ENCODE peak calls at places on chromosomes 12 and 14, in seven cellular contexts. Y, E, C, F, X, W and R are unnamed samples.

GRCh38 chr12:7096006-7096903 is 4.0 kb upstream of the C1R start:
- DNase-seq in Y (no peak), E (no peak), C (no peak), F (peak; percentile 52), X (no peak), W (no peak), R (no peak)

GRCh38 chr14:100855256-100855930 is 29.5 kb downstream of the MEG3 start:
- DNase-seq in Y (no peak), E (no peak), C (no peak), F (no peak), X (no peak), W (no peak), R (peak; percentile 43)

GRCh38 chr12:88856201-88856600 is 275.9 kb upstream of the KITLG start:
- DNase-seq in Y (no peak), E (no peak), C (no peak), F (no peak), X (no peak), W (no peak), R (no peak)

GRCh38 chr14:94364037-94364436 is 24.4 kb downstream of the SERPINA1 start:
- DNase-seq in Y (no peak), E (no peak), C (no peak), F (peak; percentile 24), X (no peak), W (no peak), R (no peak)

GRCh38 chr14:99426796-99427346 is 53.8 kb downstream of the SETD3 start:
- DNase-seq in Y (no peak), E (no peak), C (no peak), F (no peak), X (no peak), W (no peak), R (no peak)

GRCh38 chr14:101109347-101109638 is 205.8 kb upstream of the RTL1 start:
- DNase-seq in Y (no peak), E (no peak), C (no peak), F (peak; percentile 42), X (no peak), W (no peak), R (no peak)

GRCh38 chr12:53817021-53817389 is 65.2 kb upstream of the CISTR start:
- DNase-seq in Y (no peak), E (no peak), C (no peak), F (no peak), X (no peak), W (no peak), R (no peak)

GRCh38 chr14:76227450-76228050 is 75.8 kb downstream of the GPATCH2L start:
- DNase-seq in Y (no peak), E (no peak), C (no peak), F (no peak), X (peak; percentile 53), W (peak; percentile 14), R (no peak)

GRCh38 chr12:122886851-122887816 is 8.8 kb downstream of the VPS37B start:
- DNase-seq in Y (no peak), E (peak; percentile 34), C (no peak), F (no peak), X (peak; percentile 89), W (peak; percentile 67), R (no peak)

GRCh38 chr12:74770552-74770951 is 232.9 kb downstream of the ATXN7L3B start:
- DNase-seq in Y (no peak), E (no peak), C (no peak), F (no peak), X (peak; percentile 18), W (no peak), R (no peak)

DNA sequence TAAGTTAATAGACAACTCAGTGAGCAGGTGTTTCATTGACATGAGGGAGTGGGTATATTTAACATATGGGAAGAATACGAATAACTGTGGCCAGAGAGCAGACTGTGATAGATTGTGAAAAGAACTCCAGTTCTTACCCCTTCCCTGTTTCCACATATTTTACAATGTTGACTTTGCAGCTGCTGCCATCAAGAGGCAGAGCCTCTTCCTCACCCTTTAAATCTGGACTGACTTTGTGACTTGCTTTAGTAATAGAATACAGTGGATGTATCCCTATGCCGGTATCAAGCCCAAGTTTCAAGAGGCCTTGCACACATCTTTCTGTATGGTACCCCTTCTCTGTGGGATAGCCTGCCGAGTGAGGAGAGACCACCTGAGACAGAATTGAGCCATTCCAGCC is 356.7 kb downstream of the ETNK1 start:
- DNase-seq in Y (no peak), E (no peak), C (no peak), F (no peak), X (peak; percentile 24), W (peak; percentile 40), R (no peak)
- TF ChIP-seq CTCF in Y (no peak), E (no peak), C (no peak), F (no peak), X (no peak), W (peak; percentile 41), R (peak; percentile 15)

DNA sequence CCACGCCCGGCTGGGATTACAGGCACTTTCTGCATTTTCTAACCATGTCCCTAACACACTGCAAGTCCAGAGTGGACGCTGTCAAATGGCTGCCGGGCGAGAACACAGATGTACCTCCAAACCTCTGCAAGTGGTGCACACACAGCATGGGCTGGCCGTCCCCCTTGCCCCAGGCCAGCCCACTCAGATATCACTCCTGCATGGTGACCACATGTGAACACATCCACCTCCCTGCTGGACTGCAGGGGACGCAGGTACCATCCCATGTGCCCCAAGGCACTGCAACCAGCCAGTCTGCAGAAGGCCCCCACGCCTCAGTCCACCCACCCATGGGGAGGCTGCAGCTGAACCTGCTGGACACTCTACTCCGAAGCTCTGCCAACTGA is 14.0 kb downstream of the BRF1 start:
- DNase-seq in Y (no peak), E (no peak), C (no peak), F (no peak), X (no peak), W (no peak), R (no peak)
- H3K4me3 ChIP-seq in Y (no peak overlapping the region), E (no peak overlapping the region), C (no peak overlapping the region), F (no peak overlapping the region), X (no peak overlapping the region), W (no peak overlapping the region), R (no peak overlapping the region)

DNA sequence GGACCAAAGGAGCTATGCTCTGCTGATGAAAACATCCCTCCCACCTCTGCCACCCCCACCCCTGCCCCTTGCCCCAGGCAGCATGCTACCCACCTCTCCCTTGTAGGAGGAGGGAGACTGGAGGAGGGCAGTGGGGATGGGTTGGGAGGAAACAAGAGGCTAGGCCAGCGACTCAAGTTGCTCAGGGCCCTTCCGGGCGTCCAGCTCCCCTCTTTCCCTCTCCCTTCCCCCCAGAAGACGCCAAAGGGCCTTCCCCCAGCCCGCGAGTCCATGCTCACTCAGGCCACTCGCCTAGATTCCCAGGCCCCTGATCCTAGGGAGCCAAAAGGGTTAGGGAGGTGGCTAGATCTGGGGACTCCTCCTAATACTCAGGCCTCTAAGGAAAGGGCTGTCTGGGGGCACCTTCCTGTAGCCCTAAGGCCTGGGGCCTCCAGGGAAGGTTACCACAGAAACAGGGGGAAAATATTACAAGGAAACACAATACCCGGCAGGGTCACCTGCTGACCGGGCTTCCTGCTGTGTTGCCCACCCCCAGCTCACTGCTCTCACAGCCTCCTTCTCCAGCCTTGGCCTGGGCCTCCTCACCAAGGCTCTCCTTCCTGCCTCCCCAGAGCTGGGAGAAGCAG is 2.9 kb downstream of the HDAC7 start:
- DNase-seq in Y (no peak), E (no peak), C (no peak), F (peak; percentile 75), X (no peak), W (no peak), R (peak; percentile 79)
- H3K4me1 ChIP-seq in Y (peaks cover 51% of the 10 kb centered on the region), E (peaks cover 70% of the 10 kb centered on the region), C (peaks cover 79% of the 10 kb centered on the region), F (peaks cover 86% of the 10 kb centered on the region), X (peaks cover 59% of the 10 kb centered on the region), W (peaks cover 57% of the 10 kb centered on the region), R (peaks cover 60% of the 10 kb centered on the region)

GRCh38 chr12:46804054-46804453 is 21.7 kb downstream of the SLC38A4 start:
- DNase-seq in Y (no peak), E (no peak), C (no peak), F (no peak), X (no peak), W (no peak), R (no peak)

GRCh38 chr12:46811185-46811584 is 14.6 kb downstream of the SLC38A4 start:
- DNase-seq in Y (no peak), E (no peak), C (no peak), F (no peak), X (no peak), W (no peak), R (no peak)

GRCh38 chr12:46808317-46808716 is 17.5 kb downstream of the SLC38A4 start:
- DNase-seq in Y (no peak), E (no peak), C (no peak), F (no peak), X (no peak), W (no peak), R (no peak)

GRCh38 chr12:46814143-46814542 is 11.7 kb downstream of the SLC38A4 start:
- DNase-seq in Y (no peak), E (peak; percentile 8), C (no peak), F (no peak), X (no peak), W (no peak), R (no peak)

GRCh38 chr12:46808955-46809697 is 16.7 kb downstream of the SLC38A4 start:
- DNase-seq in Y (no peak), E (no peak), C (no peak), F (no peak), X (no peak), W (no peak), R (no peak)
- TF ChIP-seq CTCF in Y (no peak), E (no peak), C (no peak), F (no peak), X (no peak), W (no peak), R (no peak)

GRCh38 chr14:91413547-91414474 is 3.8 kb downstream of the CCDC88C start:
- DNase-seq in Y (peak; percentile 83), E (peak; percentile 95), C (no peak), F (no peak), X (no peak), W (peak; percentile 86), R (no peak)
- H3K4me3 ChIP-seq in Y (no peak overlapping the region), E (no peak overlapping the region), C (no peak overlapping the region), F (no peak overlapping the region), X (no peak overlapping the region), W (no peak overlapping the region), R (no peak overlapping the region)

GRCh38 chr14:21258889-21259787 is 10.1 kb downstream of the HNRNPC start:
- DNase-seq in Y (no peak), E (no peak), C (no peak), F (no peak), X (no peak), W (no peak), R (no peak)
- H3K4me1 ChIP-seq in Y (peaks cover 44% of the 10 kb centered on the region), E (peaks cover 79% of the 10 kb centered on the region), C (peaks cover 90% of the 10 kb centered on the region), F (peaks cover 77% of the 10 kb centered on the region), X (peaks cover 29% of the 10 kb centered on the region), W (peaks cover 43% of the 10 kb centered on the region), R (peaks cover 30% of the 10 kb centered on the region)

DNA sequence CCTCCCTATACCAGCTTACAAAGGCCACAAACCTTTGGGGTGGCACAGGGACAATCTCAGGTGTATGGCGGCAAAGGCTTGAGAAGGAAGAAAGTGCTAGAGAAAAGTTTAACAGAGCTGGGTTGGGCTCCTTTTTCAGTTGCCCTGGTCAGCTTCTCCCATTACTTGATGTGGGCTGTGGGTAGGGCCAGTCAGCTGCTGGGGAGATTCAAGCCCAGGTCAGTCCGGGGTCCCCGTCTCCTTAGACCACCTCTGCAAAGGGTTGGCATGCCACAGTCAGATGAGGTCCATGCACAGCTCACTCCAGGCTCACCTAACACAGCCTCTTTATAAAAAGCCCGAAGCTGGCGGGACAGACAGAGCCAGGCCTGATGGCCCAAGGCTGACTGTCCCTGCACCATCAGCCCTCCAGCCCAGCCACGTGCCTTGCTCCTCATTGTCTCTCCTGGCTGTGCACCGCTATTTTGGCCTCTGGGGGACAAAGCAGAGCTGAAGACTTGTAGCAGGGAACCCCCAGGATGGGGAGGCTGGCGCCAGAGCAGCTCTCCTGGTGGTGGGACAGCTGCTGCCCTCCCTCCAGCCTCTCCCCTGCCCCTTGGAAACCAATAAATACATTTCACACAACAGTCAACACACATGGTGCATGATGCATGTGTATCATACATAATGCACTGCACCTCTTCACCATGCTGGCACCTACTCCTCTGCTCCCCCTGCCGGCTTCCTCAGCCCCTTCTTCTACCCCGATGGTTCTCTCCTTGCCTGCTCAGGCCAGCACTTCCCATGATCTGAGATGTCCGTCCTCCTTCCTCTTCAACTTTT is 61.7 kb upstream of the DDX11 start:
- DNase-seq in Y (peak; percentile 26), E (peak; percentile 25), C (no peak), F (peak; percentile 42), X (no peak), W (no peak), R (peak; percentile 52)
- TF ChIP-seq CTCF in Y (no peak), E (peak; percentile 22), C (no peak), F (no peak), X (no peak), W (peak; percentile 3), R (no peak)